ENCODE peak calls at places on chromosome 18, in ten cellular contexts. E is cardiac muscle cell; I is right cardiac atrium; G is activated CD8-positive, alpha-beta memory T cell treated with anti-CD3 and anti-CD28 coated beads for 4 hours; S is EL; M is NCI-H1417 treated with DMSO at 0.1 percent for 48 hours; K is heart left ventricle; Z is M059J; P is sigmoid colon; J is RWPE1. C is an unnamed sample.

GRCh38 chr18:75116809-75117208 is 92.1 kb downstream of the PTGR3 start:
- DNase-seq in K (no peak), P (no peak), J (no peak), Z (no peak), S (no peak), G (no peak), M (no peak), I (no peak), E (no peak), C (no peak)

GRCh38 chr18:2883137-2883671 is 36.4 kb downstream of the EMILIN2 start:
- DNase-seq in S (no peak), G (no peak), M (no peak), Z (no peak), I (no peak), J (no peak), K (no peak), P (no peak), E (peak; percentile 30), C (no peak)

GRCh38 chr18:43236921-43237320 is 40.4 kb downstream of the SYT4 start:
- DNase-seq in P (no peak), K (no peak), E (no peak), M (no peak), I (no peak), Z (peak; percentile 4), J (no peak), G (no peak), S (no peak), C (no peak)

GRCh38 chr18:54679318-54680149 is 88.5 kb downstream of the DYNAP start:
- DNase-seq in I (no peak), P (no peak), S (peak; percentile 73), Z (peak; percentile 83), E (peak; percentile 53), K (no peak), G (no peak), M (peak; percentile 28), J (peak; percentile 43), C (peak; percentile 37)

GRCh38 chr18:50111398-50111797 is 83.5 kb downstream of the MYO5B start:
- DNase-seq in I (no peak), G (no peak), P (no peak), M (peak; percentile 11), K (no peak), J (no peak), E (no peak), Z (no peak), S (no peak), C (no peak)

GRCh38 chr18:79942211-79942610 is 9.2 kb downstream of the SLC66A2 start:
- DNase-seq in S (no peak), P (no peak), I (no peak), M (no peak), Z (no peak), K (no peak), E (no peak), J (no peak), G (no peak), C (no peak)

GRCh38 chr18:23143059-23143831 is 8.0 kb downstream of the CABLES1 start:
- DNase-seq in I (peak; percentile 67), Z (peak; percentile 70), J (peak; percentile 50), K (no peak), P (no peak), E (no peak), S (no peak), M (no peak), G (no peak), C (no peak)

GRCh38 chr18:8496186-8496585 is 113.1 kb upstream of the RAB12 start:
- DNase-seq in E (no peak), M (no peak), J (no peak), G (no peak), S (no peak), P (peak; percentile 54), K (no peak), I (no peak), Z (peak; percentile 20), C (no peak)

GRCh38 chr18:26657618-26658581 is 109.5 kb upstream of the KCTD1 start:
- DNase-seq in J (no peak), G (no peak), K (no peak), Z (peak; percentile 42), E (no peak), S (no peak), P (no peak), I (no peak), M (no peak), C (no peak)

GRCh38 chr18:80173060-80173459 is 64.0 kb downstream of the ADNP2 start:
- DNase-seq in G (no peak), S (no peak), P (no peak), J (no peak), K (no peak), I (no peak), E (no peak), M (no peak), Z (no peak), C (no peak)

GRCh38 chr18:47981320-47981719 is 50.9 kb upstream of the SMAD2 start:
- DNase-seq in S (no peak), J (no peak), Z (no peak), P (no peak), E (no peak), M (no peak), G (no peak), I (no peak), K (no peak), C (no peak)

GRCh38 chr18:48138211-48138610 is 207.8 kb upstream of the SMAD2 start:
- DNase-seq in M (no peak), G (no peak), P (no peak), K (no peak), J (no peak), S (no peak), Z (no peak), I (no peak), E (no peak), C (no peak)

GRCh38 chr18:32724071-32724696 is 48.6 kb downstream of the KLHL14 start:
- DNase-seq in G (no peak), Z (no peak), I (no peak), K (no peak), M (peak; percentile 50), E (no peak), S (no peak), J (no peak), P (no peak), C (no peak)

GRCh38 chr18:48222118-48222517 is 187.1 kb downstream of the ZBTB7C start:
- DNase-seq in P (no peak), M (peak; percentile 76), G (no peak), K (no peak), J (peak; percentile 33), S (no peak), I (peak; percentile 40), Z (peak; percentile 49), E (peak; percentile 35), C (peak; percentile 14)

C was measured in HTR-8/SVneo.